ENCODE peak calls at places on chromosomes 6 and 20, in seven cellular contexts. One of them, this sample, is unnamed.

GRCh38 chr6:37302086-37302686 is 44.2 kb upstream of the TMEM217 start:
- DNase-seq in body of pancreas: no peak
- DNase-seq in neuronal stem cell: no peak
- DNase-seq in heart left ventricle: no peak
- DNase-seq in A549: no peak
- DNase-seq in RWPE2: no peak
- DNase-seq in ovary: no peak
- DNase-seq in this sample: no peak

GRCh38 chr20:50415031-50415515 is 95.1 kb upstream of the PTPN1 start:
- DNase-seq in ovary: no peak
- DNase-seq in body of pancreas: no peak
- DNase-seq in heart left ventricle: no peak
- DNase-seq in RWPE2: no peak
- DNase-seq in neuronal stem cell: no peak
- DNase-seq in A549: no peak
- DNase-seq in this sample: no peak

GRCh38 chr6:41935190-41935569 is 6.4 kb downstream of the CCND3 start:
- DNase-seq in ovary: no peak
- DNase-seq in neuronal stem cell: no peak
- DNase-seq in heart left ventricle: no peak
- DNase-seq in RWPE2: no peak
- DNase-seq in body of pancreas: no peak
- DNase-seq in A549: no peak
- DNase-seq in this sample: no peak

GRCh38 chr6:72922401-72922800 is 300.5 kb downstream of the KCNQ5 start:
- DNase-seq in body of pancreas: no peak
- DNase-seq in neuronal stem cell: no peak
- DNase-seq in ovary: no peak
- DNase-seq in RWPE2: no peak
- DNase-seq in heart left ventricle: no peak
- DNase-seq in A549: no peak
- DNase-seq in this sample: no peak

GRCh38 chr6:110609101-110609500 is 132.7 kb upstream of the SLC22A16 start:
- DNase-seq in RWPE2: no peak
- DNase-seq in neuronal stem cell: no peak
- DNase-seq in body of pancreas: no peak
- DNase-seq in ovary: no peak
- DNase-seq in heart left ventricle: peak; percentile 13
- DNase-seq in A549: no peak
- DNase-seq in this sample: no peak

GRCh38 chr6:129276986-129277385 is 394.0 kb downstream of the LAMA2 start:
- DNase-seq in ovary: no peak
- DNase-seq in A549: no peak
- DNase-seq in body of pancreas: no peak
- DNase-seq in heart left ventricle: no peak
- DNase-seq in RWPE2: no peak
- DNase-seq in neuronal stem cell: no peak
- DNase-seq in this sample: no peak

GRCh38 chr20:17499041-17499440 is 32.1 kb downstream of the BFSP1 start:
- DNase-seq in neuronal stem cell: no peak
- DNase-seq in A549: no peak
- DNase-seq in body of pancreas: no peak
- DNase-seq in RWPE2: no peak
- DNase-seq in heart left ventricle: no peak
- DNase-seq in ovary: no peak
- DNase-seq in this sample: no peak

GRCh38 chr6:22737331-22737730 is 168.0 kb downstream of the HDGFL1 start:
- DNase-seq in RWPE2: no peak
- DNase-seq in A549: peak; percentile 34
- DNase-seq in neuronal stem cell: peak; percentile 64
- DNase-seq in heart left ventricle: peak; percentile 13
- DNase-seq in body of pancreas: peak; percentile 21
- DNase-seq in ovary: peak; percentile 66
- DNase-seq in this sample: peak; percentile 50

GRCh38 chr20:35991142-35991771 is 22.9 kb downstream of the CNBD2 start:
- DNase-seq in heart left ventricle: no peak
- DNase-seq in neuronal stem cell: no peak
- DNase-seq in ovary: no peak
- DNase-seq in RWPE2: no peak
- DNase-seq in body of pancreas: peak; percentile 43
- DNase-seq in A549: peak; percentile 53
- DNase-seq in this sample: no peak

GRCh38 chr20:49794336-49795124 is 18.1 kb upstream of the SLC9A8 start:
- DNase-seq in ovary: no peak
- DNase-seq in neuronal stem cell: no peak
- DNase-seq in A549: no peak
- DNase-seq in heart left ventricle: no peak
- DNase-seq in RWPE2: no peak
- DNase-seq in body of pancreas: no peak
- DNase-seq in this sample: no peak

GRCh38 chr20:37901667-37902503 is 1.0 kb upstream of the VSTM2L start:
- DNase-seq in RWPE2: no peak
- DNase-seq in heart left ventricle: no peak
- DNase-seq in ovary: no peak
- DNase-seq in neuronal stem cell: no peak
- DNase-seq in body of pancreas: no peak
- DNase-seq in A549: peak; percentile 89
- DNase-seq in this sample: no peak

GRCh38 chr20:20491110-20491783 is 123.3 kb downstream of the INSM1 start:
- DNase-seq in A549: no peak
- DNase-seq in heart left ventricle: no peak
- DNase-seq in body of pancreas: no peak
- DNase-seq in RWPE2: no peak
- DNase-seq in ovary: no peak
- DNase-seq in neuronal stem cell: no peak
- DNase-seq in this sample: no peak

GRCh38 chr6:111096246-111096645 is 8.9 kb downstream of the SLC16A10 start:
- DNase-seq in A549: no peak
- DNase-seq in body of pancreas: peak; percentile 89
- DNase-seq in ovary: no peak
- DNase-seq in RWPE2: peak; percentile 81
- DNase-seq in heart left ventricle: no peak
- DNase-seq in neuronal stem cell: no peak
- DNase-seq in this sample: no peak

GRCh38 chr6:30717129-30717844 is at the start of gene MDC1:
- DNase-seq in body of pancreas: peak; percentile 99
- DNase-seq in ovary: peak; percentile 100
- DNase-seq in heart left ventricle: peak; percentile 100
- DNase-seq in RWPE2: peak; percentile 100
- DNase-seq in neuronal stem cell: peak; percentile 99
- DNase-seq in A549: peak; percentile 100
- DNase-seq in this sample: peak; percentile 100

GRCh38 chr6:44250718-44251123 is 3.8 kb downstream of the HSP90AB1 start:
- DNase-seq in A549: no peak
- DNase-seq in heart left ventricle: no peak
- DNase-seq in ovary: no peak
- DNase-seq in neuronal stem cell: no peak
- DNase-seq in body of pancreas: no peak
- DNase-seq in RWPE2: no peak
- DNase-seq in this sample: no peak
- H3K4me1 ChIP-seq in A549: peaks cover 49% of the 10 kb centered on the region
- H3K4me1 ChIP-seq in heart left ventricle: peaks cover 61% of the 10 kb centered on the region
- H3K4me1 ChIP-seq in ovary: peaks cover 14% of the 10 kb centered on the region
- H3K4me1 ChIP-seq in neuronal stem cell: peaks cover 16% of the 10 kb centered on the region
- H3K4me1 ChIP-seq in body of pancreas: peaks cover 72% of the 10 kb centered on the region
- H3K4me1 ChIP-seq in RWPE2: peaks cover 10% of the 10 kb centered on the region
- H3K4me1 ChIP-seq in this sample: no peaks in the 10 kb centered on the region

GRCh38 chr6:2861822-2862164 is 20.1 kb upstream of the SERPINB1 start:
- DNase-seq in RWPE2: no peak
- DNase-seq in neuronal stem cell: no peak
- DNase-seq in A549: no peak
- DNase-seq in body of pancreas: no peak
- DNase-seq in heart left ventricle: no peak
- DNase-seq in ovary: no peak
- DNase-seq in this sample: no peak
- H3K4me1 ChIP-seq in RWPE2: peaks cover 10% of the 10 kb centered on the region
- H3K4me1 ChIP-seq in neuronal stem cell: peaks cover 10% of the 10 kb centered on the region
- H3K4me1 ChIP-seq in A549: peaks cover 53% of the 10 kb centered on the region
- H3K4me1 ChIP-seq in body of pancreas: peaks cover 24% of the 10 kb centered on the region
- H3K4me1 ChIP-seq in heart left ventricle: peaks cover 30% of the 10 kb centered on the region
- H3K4me1 ChIP-seq in ovary: peaks cover 6% of the 10 kb centered on the region
- H3K4me1 ChIP-seq in this sample: no peaks in the 10 kb centered on the region

GRCh38 chr6:44078219-44078794 is 48.9 kb downstream of the MRPL14 start:
- DNase-seq in neuronal stem cell: no peak
- DNase-seq in RWPE2: no peak
- DNase-seq in ovary: no peak
- DNase-seq in body of pancreas: no peak
- DNase-seq in A549: no peak
- DNase-seq in heart left ventricle: no peak
- DNase-seq in this sample: no peak
- H3K4me1 ChIP-seq in neuronal stem cell: peaks cover 20% of the 10 kb centered on the region
- H3K4me1 ChIP-seq in RWPE2: peaks cover 19% of the 10 kb centered on the region
- H3K4me1 ChIP-seq in ovary: peaks cover 11% of the 10 kb centered on the region
- H3K4me1 ChIP-seq in body of pancreas: peaks cover 26% of the 10 kb centered on the region
- H3K4me1 ChIP-seq in A549: peaks cover 24% of the 10 kb centered on the region
- H3K4me1 ChIP-seq in heart left ventricle: peaks cover 52% of the 10 kb centered on the region
- H3K4me1 ChIP-seq in this sample: no peaks in the 10 kb centered on the region

DNA sequence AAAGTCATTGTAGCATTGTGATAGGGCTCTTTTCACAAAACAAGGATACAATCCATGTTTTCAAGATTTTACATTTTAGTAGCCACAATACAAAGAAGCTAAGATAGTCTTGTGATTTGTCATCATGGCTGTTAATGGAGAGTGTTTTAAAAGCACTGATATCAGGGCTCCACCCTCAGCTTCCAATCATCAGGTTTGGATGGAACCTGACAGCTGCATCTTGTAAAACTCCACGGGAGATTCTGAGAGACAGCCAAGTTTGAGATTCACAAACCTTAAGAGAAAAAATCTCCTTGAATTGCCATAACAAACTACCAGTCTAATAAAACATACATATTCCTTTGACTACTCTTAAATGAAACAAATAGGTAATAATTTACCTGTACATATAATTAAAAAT is 280.2 kb downstream of the ESR1 start:
- DNase-seq in A549: no peak
- DNase-seq in neuronal stem cell: no peak
- DNase-seq in body of pancreas: no peak
- DNase-seq in heart left ventricle: no peak
- DNase-seq in ovary: no peak
- DNase-seq in RWPE2: no peak
- DNase-seq in this sample: no peak
- H3K4me1 ChIP-seq in A549: peaks cover 13% of the 10 kb centered on the region
- H3K4me1 ChIP-seq in neuronal stem cell: no peaks in the 10 kb centered on the region
- H3K4me1 ChIP-seq in body of pancreas: no peaks in the 10 kb centered on the region
- H3K4me1 ChIP-seq in heart left ventricle: peaks cover 16% of the 10 kb centered on the region
- H3K4me1 ChIP-seq in ovary: peaks cover 15% of the 10 kb centered on the region
- H3K4me1 ChIP-seq in RWPE2: peaks cover 21% of the 10 kb centered on the region
- H3K4me1 ChIP-seq in this sample: no peaks in the 10 kb centered on the region